ENCODE peak calls at places on chromosomes 11 and 22, in six cellular contexts. V is NCI-H2107, L is mesendoderm, J is pulmonary artery endothelial cell, N is aorta, H is Peyer's patch. K is an unnamed sample.
A peak's percentile ranks its signal among the peaks of the same experiment; 100 is the strongest.

GRCh38 chr11:71266114-71266833 is 13.9 kb upstream of the SHANK2 start:
- DNase-seq in V (no peak), L (peak; percentile 79), J (no peak), N (no peak), H (peak; percentile 78), K (no peak)

GRCh38 chr11:45739866-45740265 is 65.1 kb upstream of the SLC35C1 start:
- DNase-seq in V (no peak), L (no peak), J (no peak), N (no peak), H (no peak), K (no peak)

GRCh38 chr11:28618426-28618825 is 510.2 kb downstream of the METTL15 start:
- DNase-seq in V (no peak), L (no peak), J (no peak), N (no peak), H (no peak), K (no peak)

GRCh38 chr22:48660795-48661740 is 1166.6 kb downstream of the BRD1 start:
- DNase-seq in V (no peak), L (no peak), J (no peak), N (no peak), H (no peak), K (no peak)

GRCh38 chr22:45885171-45885840 is 91.7 kb downstream of the WNT7B start:
- DNase-seq in V (no peak), L (no peak), J (no peak), N (peak; percentile 44), H (no peak), K (no peak)

GRCh38 chr22:35327690-35328471 is 28.2 kb downstream of the TOM1 start:
- DNase-seq in V (no peak), L (no peak), J (no peak), N (peak; percentile 61), H (no peak), K (no peak)

GRCh38 chr22:29625090-29625825 is 21.8 kb downstream of the NF2 start:
- DNase-seq in V (no peak), L (peak; percentile 59), J (peak; percentile 50), N (no peak), H (no peak), K (no peak)

GRCh38 chr22:27518583-27519437 is 282.7 kb downstream of the MN1 start:
- DNase-seq in V (no peak), L (no peak), J (no peak), N (no peak), H (no peak), K (no peak)

GRCh38 chr22:37018815-37019308 is 385 bp downstream of the TST start:
- DNase-seq in V (no peak), L (peak; percentile 72), J (no peak), N (peak; percentile 87), H (peak; percentile 84), K (no peak)

GRCh38 chr11:8271106-8271886 is 7.6 kb upstream of the LMO1 start:
- DNase-seq in V (no peak), L (no peak), J (no peak), N (peak; percentile 1), H (no peak), K (no peak)

GRCh38 chr11:129278586-129279319 is 86.6 kb upstream of the ARHGAP32 start:
- DNase-seq in V (no peak), L (no peak), J (no peak), N (no peak), H (peak; percentile 64), K (peak; percentile 29)

GRCh38 chr22:42080287-42080686 is 787 bp downstream of the SMDT1 start:
- DNase-seq in V (no peak), L (peak; percentile 25), J (no peak), N (no peak), H (no peak), K (no peak)

GRCh38 chr11:107819361-107820014 is 39.1 kb downstream of the SLC35F2 start:
- DNase-seq in V (no peak), L (no peak), J (peak; percentile 37), N (no peak), H (no peak), K (no peak)

GRCh38 chr11:68827733-68828132 is 14.0 kb downstream of the CPT1A start:
- DNase-seq in V (no peak), L (no peak), J (no peak), N (no peak), H (no peak), K (no peak)

GRCh38 chr11:65851083-65851579 is 6.8 kb downstream of the CFL1 start:
- DNase-seq in V (no peak), L (peak; percentile 97), J (no peak), N (peak; percentile 56), H (no peak), K (no peak)

GRCh38 chr22:36586852-36587251 is 57.9 kb upstream of the EIF3D start:
- DNase-seq in V (no peak), L (no peak), J (no peak), N (no peak), H (no peak), K (no peak)

K was measured in NCI-H510A.